ENCODE peak calls at places on chromosomes 12 and 14, in four cellular contexts. A is upper lobe of right lung, D is HCT116, M is HFF-Myc. F is an unnamed sample.
A peak's percentile ranks its signal among the peaks of the same experiment; 100 is the strongest.

GRCh38 chr14:103084021-103084919 is at the start of gene LBHD2:
- DNase-seq in D (no peak), M (no peak), A (no peak), F (no peak)

GRCh38 chr12:127290251-127290650 is 976.7 kb upstream of the TMEM132C start:
- DNase-seq in M (no peak), A (no peak), D (no peak), F (no peak)

GRCh38 chr14:105107351-105107750 is 42.1 kb upstream of the GPR132 start:
- DNase-seq in D (no peak), A (no peak), M (no peak), F (no peak)

GRCh38 chr12:102876883-102877282 is 40.2 kb downstream of the PAH start:
- DNase-seq in D (peak; percentile 13), M (no peak), A (no peak), F (no peak)

GRCh38 chr12:31732926-31733548 is 4.2 kb upstream of the AMN1 start:
- DNase-seq in M (peak; percentile 76), A (no peak), D (peak; percentile 97), F (peak; percentile 29)

GRCh38 chr12:47954467-47955045 is 8.8 kb upstream of the TMEM106C start:
- DNase-seq in A (no peak), M (no peak), D (no peak), F (no peak)

GRCh38 chr12:33770652-33771051 is 251.6 kb upstream of the ALG10 start:
- DNase-seq in A (no peak), M (no peak), D (no peak), F (no peak)

GRCh38 chr14:75428230-75429104 is 645 bp downstream of the JDP2 start:
- DNase-seq in A (peak; percentile 83), D (no peak), M (no peak), F (no peak)

GRCh38 chr12:89884917-89885316 is 176.3 kb upstream of the ATP2B1 start:
- DNase-seq in A (no peak), M (no peak), D (no peak), F (no peak)

GRCh38 chr14:20855652-20856291 is 35.4 kb upstream of the RNASE3 start:
- DNase-seq in A (no peak), M (peak; percentile 33), D (peak; percentile 73), F (no peak)

GRCh38 chr12:66244446-66244845 is 55.4 kb downstream of the IRAK3 start:
- DNase-seq in A (no peak), D (no peak), M (no peak), F (no peak)

GRCh38 chr14:71651228-71651627 is 281.0 kb upstream of the RGS6 start:
- DNase-seq in D (no peak), M (peak; percentile 83), A (no peak), F (peak; percentile 91)

GRCh38 chr12:115374480-115375187 is 690.7 kb upstream of the TBX3 start:
- DNase-seq in A (no peak), M (no peak), D (no peak), F (no peak)

GRCh38 chr14:85702937-85703336 is 173.0 kb downstream of the FLRT2 start:
- DNase-seq in M (no peak), A (no peak), D (no peak), F (no peak)

GRCh38 chr12:53989227-53990113 is 4.5 kb downstream of the HOXC10 start:
- DNase-seq in D (no peak), A (no peak), M (no peak), F (no peak)

GRCh38 chr14:31024577-31025334 is 693 bp upstream of the AP4S1 start:
- DNase-seq in D (no peak), M (no peak), A (no peak), F (peak; percentile 3)

DNA sequence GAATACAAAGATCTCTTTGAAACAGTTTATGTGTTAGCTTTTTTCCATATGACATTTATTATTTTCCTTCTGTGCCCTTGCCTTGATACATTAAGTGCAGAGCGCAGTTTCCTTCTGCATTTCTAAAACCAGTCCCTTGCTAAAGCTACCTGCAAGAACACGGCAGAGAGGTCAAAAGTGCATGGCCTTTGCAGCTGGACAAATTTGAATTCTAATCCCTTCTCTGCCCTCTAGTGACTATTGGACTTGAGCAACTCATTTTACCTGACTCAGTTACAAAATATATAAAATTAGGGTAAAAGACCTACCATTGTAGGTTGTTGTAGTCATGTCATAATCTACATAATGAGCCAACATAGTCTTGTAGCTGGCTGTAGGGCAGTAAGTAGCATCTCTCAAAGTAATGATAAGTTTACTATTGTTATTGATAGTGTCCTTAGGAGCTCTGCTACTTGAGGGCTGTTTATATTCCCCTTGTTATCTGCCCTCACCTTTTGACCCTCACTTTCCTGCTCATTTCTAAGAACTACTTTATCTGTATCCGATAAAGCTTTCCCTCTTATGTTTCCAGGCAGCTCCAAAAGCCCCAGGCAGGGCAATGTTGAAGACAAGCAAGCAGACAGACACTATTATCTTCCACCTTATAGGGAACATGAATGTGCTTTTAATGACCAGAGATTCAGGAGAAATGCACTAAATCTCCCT is 120.0 kb upstream of the PDZRN4 start:
- DNase-seq in M (no peak), A (no peak), D (no peak), F (no peak)
- TF ChIP-seq CTCF in M (no peak), A (no peak), D (no peak), F (no peak)

DNA sequence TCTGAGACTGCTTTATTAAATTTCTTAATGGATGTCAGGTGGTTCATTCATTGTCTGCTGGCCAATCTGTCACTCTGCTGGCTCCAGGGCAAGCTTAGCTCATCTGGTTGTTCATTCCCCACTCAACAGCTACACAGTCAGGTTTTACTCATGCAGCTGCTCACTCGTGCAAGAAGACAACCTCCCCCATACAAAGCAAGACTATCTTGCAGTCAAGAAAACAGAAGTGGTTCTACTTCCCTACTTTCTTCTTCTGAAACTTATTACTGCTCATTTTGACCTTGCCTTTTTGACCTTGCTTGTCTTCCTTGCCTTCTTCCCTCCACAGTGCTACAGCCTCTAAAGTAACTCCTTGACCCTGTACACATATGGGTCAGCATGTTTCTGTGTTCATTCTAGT is 277.9 kb downstream of the SSPN start:
- DNase-seq in D (no peak), M (no peak), A (no peak), F (peak; percentile 4)
- H3K4me3 ChIP-seq in D (no peak overlapping the region), M (no peak overlapping the region), A (no peak overlapping the region), F (no peak overlapping the region)

GRCh38 chr14:101887219-101887618 is 77.2 kb upstream of the DYNC1H1 start:
- DNase-seq in D (no peak), A (peak; percentile 16), M (no peak), F (no peak)

GRCh38 chr14:101882141-101882935 is 82.0 kb upstream of the DYNC1H1 start:
- DNase-seq in D (no peak), A (no peak), M (no peak), F (no peak)

GRCh38 chr14:101888182-101888581 is 76.2 kb upstream of the DYNC1H1 start:
- DNase-seq in D (no peak), M (no peak), A (peak; percentile 34), F (no peak)

GRCh38 chr14:101884537-101885253 is 79.7 kb upstream of the DYNC1H1 start:
- DNase-seq in D (no peak), M (no peak), A (no peak), F (no peak)

DNA sequence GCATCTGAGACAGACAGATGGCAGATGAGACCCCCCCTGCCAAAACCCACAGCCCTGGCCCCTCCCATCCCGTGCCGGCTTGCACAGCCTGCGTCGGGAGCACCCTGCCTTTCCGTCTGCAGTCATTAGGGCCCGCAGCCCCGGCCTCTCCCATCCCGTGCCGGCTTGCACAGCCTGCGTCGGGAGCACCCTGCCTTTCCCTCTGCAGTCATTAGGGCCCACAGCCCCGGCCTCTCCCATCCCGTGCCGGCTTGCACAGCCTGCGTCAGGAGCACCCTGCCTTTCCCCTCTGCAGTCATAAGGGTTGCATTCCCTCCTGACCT is 79.2 kb upstream of the DYNC1H1 start:
- DNase-seq in M (no peak), A (no peak), D (no peak), F (no peak)
- TF ChIP-seq CTCF in M (no peak), A (no peak), D (no peak), F (no peak)

DNA sequence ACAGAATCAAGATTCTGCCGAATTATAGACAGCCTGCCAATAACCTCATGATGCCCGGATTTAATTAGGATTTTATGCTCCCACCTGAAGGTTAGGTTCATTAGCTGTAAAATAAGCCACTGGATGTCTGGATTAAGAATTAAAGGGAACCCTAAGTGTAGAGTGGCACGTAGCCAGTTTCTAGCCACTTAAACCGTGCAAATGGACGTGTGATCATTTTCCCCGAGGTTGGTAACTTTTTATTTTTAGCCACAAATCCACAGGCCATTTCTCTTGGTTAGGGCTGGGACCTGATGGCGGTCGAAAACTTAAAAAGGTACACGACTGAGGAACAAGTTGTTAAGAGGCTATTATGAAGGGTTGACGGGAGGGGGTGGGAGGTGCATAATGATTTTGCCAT is 127.3 kb upstream of the TMPO start:
- DNase-seq in A (no peak), M (no peak), D (no peak), F (no peak)
- H3K4me3 ChIP-seq in A (no peak overlapping the region), M (no peak overlapping the region), D (no peak overlapping the region), F (no peak overlapping the region)

F was measured in AG09309.